ENCODE peak calls at places on chromosomes 13 and 19, in four cellular contexts. One of them, this sample, is unnamed.
A peak's percentile ranks its signal among the peaks of the same experiment; 100 is the strongest.

GRCh38 chr13:40596484-40596883 is 70.0 kb downstream of the FOXO1 start:
- DNase-seq in tibial artery: no peak
- DNase-seq in CD8-positive, alpha-beta T cell: no peak
- DNase-seq in IMR-90: no peak
- DNase-seq in this sample: no peak

GRCh38 chr19:52992109-52993004 is 21.4 kb upstream of the ERVV-1 start:
- DNase-seq in tibial artery: peak; percentile 67
- DNase-seq in CD8-positive, alpha-beta T cell: no peak
- DNase-seq in IMR-90: no peak
- DNase-seq in this sample: no peak

GRCh38 chr19:32649751-32650150 is 25.2 kb downstream of the ANKRD27 start:
- DNase-seq in tibial artery: no peak
- DNase-seq in CD8-positive, alpha-beta T cell: no peak
- DNase-seq in IMR-90: no peak
- DNase-seq in this sample: no peak

GRCh38 chr19:16327501-16327900 is 2.9 kb downstream of the KLF2 start:
- DNase-seq in tibial artery: peak; percentile 85
- DNase-seq in CD8-positive, alpha-beta T cell: peak; percentile 22
- DNase-seq in IMR-90: no peak
- DNase-seq in this sample: no peak

GRCh38 chr13:109873351-109874123 is 87.2 kb upstream of the IRS2 start:
- DNase-seq in tibial artery: no peak
- DNase-seq in CD8-positive, alpha-beta T cell: no peak
- DNase-seq in IMR-90: no peak
- DNase-seq in this sample: no peak

GRCh38 chr13:111502957-111503356 is 182.5 kb downstream of the TEX29 start:
- DNase-seq in tibial artery: no peak
- DNase-seq in CD8-positive, alpha-beta T cell: no peak
- DNase-seq in IMR-90: no peak
- DNase-seq in this sample: no peak

GRCh38 chr19:13718733-13719132 is 45.6 kb upstream of the MRI1 start:
- DNase-seq in tibial artery: no peak
- DNase-seq in CD8-positive, alpha-beta T cell: no peak
- DNase-seq in IMR-90: peak; percentile 66
- DNase-seq in this sample: no peak

GRCh38 chr13:84137292-84137691 is 255.0 kb upstream of the SLITRK1 start:
- DNase-seq in tibial artery: no peak
- DNase-seq in CD8-positive, alpha-beta T cell: peak; percentile 22
- DNase-seq in IMR-90: no peak
- DNase-seq in this sample: no peak

GRCh38 chr19:4639531-4640246 is 373 bp downstream of the TNFAIP8L1 start:
- DNase-seq in tibial artery: no peak
- DNase-seq in CD8-positive, alpha-beta T cell: no peak
- DNase-seq in IMR-90: no peak
- DNase-seq in this sample: no peak

GRCh38 chr13:42498521-42498920 is 75.4 kb upstream of the TNFSF11 start:
- DNase-seq in tibial artery: no peak
- DNase-seq in CD8-positive, alpha-beta T cell: no peak
- DNase-seq in IMR-90: no peak
- DNase-seq in this sample: no peak

GRCh38 chr13:33285420-33286124 is at the start of gene STARD13:
- DNase-seq in tibial artery: peak; percentile 98
- DNase-seq in CD8-positive, alpha-beta T cell: no peak
- DNase-seq in IMR-90: peak; percentile 98
- DNase-seq in this sample: peak; percentile 95

GRCh38 chr13:30708541-30708940 is 26.8 kb upstream of the ALOX5AP start:
- DNase-seq in tibial artery: no peak
- DNase-seq in CD8-positive, alpha-beta T cell: no peak
- DNase-seq in IMR-90: peak; percentile 69
- DNase-seq in this sample: no peak

GRCh38 chr13:20984879-20985278 is 76.5 kb downstream of the LATS2 start:
- DNase-seq in tibial artery: no peak
- DNase-seq in CD8-positive, alpha-beta T cell: no peak
- DNase-seq in IMR-90: peak; percentile 70
- DNase-seq in this sample: no peak

GRCh38 chr19:7928741-7929701 is 3.1 kb upstream of the CTXN1 start:
- DNase-seq in tibial artery: peak; percentile 89
- DNase-seq in CD8-positive, alpha-beta T cell: peak; percentile 60
- DNase-seq in IMR-90: peak; percentile 88
- DNase-seq in this sample: no peak

GRCh38 chr19:50003810-50004419 is 21.3 kb downstream of the VRK3 start:
- DNase-seq in tibial artery: peak; percentile 87
- DNase-seq in CD8-positive, alpha-beta T cell: no peak
- DNase-seq in IMR-90: peak; percentile 97
- DNase-seq in this sample: peak; percentile 42

GRCh38 chr19:45507864-45508680 is 793 bp downstream of the VASP start:
- DNase-seq in tibial artery: peak; percentile 82
- DNase-seq in CD8-positive, alpha-beta T cell: no peak
- DNase-seq in IMR-90: no peak
- DNase-seq in this sample: no peak

GRCh38 chr19:16338470-16339360 is 14.1 kb downstream of the KLF2 start:
- DNase-seq in tibial artery: no peak
- DNase-seq in CD8-positive, alpha-beta T cell: no peak
- DNase-seq in IMR-90: peak; percentile 96
- DNase-seq in this sample: no peak

GRCh38 chr13:94886191-94886590 is 173.8 kb upstream of the SOX21 start:
- DNase-seq in tibial artery: no peak
- DNase-seq in CD8-positive, alpha-beta T cell: no peak
- DNase-seq in IMR-90: no peak
- DNase-seq in this sample: no peak

GRCh38 chr19:45497791-45498190 is 452 bp upstream of the PPM1N start:
- DNase-seq in tibial artery: no peak
- DNase-seq in CD8-positive, alpha-beta T cell: no peak
- DNase-seq in IMR-90: no peak
- DNase-seq in this sample: no peak

GRCh38 chr19:3094638-3095374 is 644 bp downstream of the GNA11 start:
- DNase-seq in tibial artery: no peak
- DNase-seq in CD8-positive, alpha-beta T cell: no peak
- DNase-seq in IMR-90: peak; percentile 17
- DNase-seq in this sample: no peak

GRCh38 chr13:26584713-26585112 is 27.2 kb downstream of the WASF3 start:
- DNase-seq in tibial artery: no peak
- DNase-seq in CD8-positive, alpha-beta T cell: no peak
- DNase-seq in IMR-90: peak; percentile 85
- DNase-seq in this sample: no peak

GRCh38 chr19:2726904-2727639 is 5.9 kb upstream of the DIRAS1 start:
- DNase-seq in tibial artery: no peak
- DNase-seq in CD8-positive, alpha-beta T cell: no peak
- DNase-seq in IMR-90: no peak
- DNase-seq in this sample: no peak

GRCh38 chr19:13794388-13794751 is 873 bp upstream of the ZSWIM4 start:
- DNase-seq in tibial artery: peak; percentile 93
- DNase-seq in CD8-positive, alpha-beta T cell: no peak
- DNase-seq in IMR-90: peak; percentile 96
- DNase-seq in this sample: peak; percentile 61

GRCh38 chr19:44823373-44823698 is 14.4 kb downstream of the BCAM start:
- DNase-seq in tibial artery: no peak
- DNase-seq in CD8-positive, alpha-beta T cell: no peak
- DNase-seq in IMR-90: no peak
- DNase-seq in this sample: no peak

GRCh38 chr13:35855531-35856019 is 275.6 kb downstream of the DCLK1 start:
- DNase-seq in tibial artery: no peak
- DNase-seq in CD8-positive, alpha-beta T cell: no peak
- DNase-seq in IMR-90: no peak
- DNase-seq in this sample: no peak

GRCh38 chr13:47945738-47946137 is 55.3 kb downstream of the SUCLA2 start:
- DNase-seq in tibial artery: no peak
- DNase-seq in CD8-positive, alpha-beta T cell: no peak
- DNase-seq in IMR-90: peak; percentile 76
- DNase-seq in this sample: no peak

GRCh38 chr13:58597552-58597951 is 966.0 kb downstream of the PCDH17 start:
- DNase-seq in tibial artery: no peak
- DNase-seq in CD8-positive, alpha-beta T cell: no peak
- DNase-seq in IMR-90: no peak
- DNase-seq in this sample: no peak

GRCh38 chr13:24087611-24088235 is 72.8 kb upstream of the SPATA13 start:
- DNase-seq in tibial artery: no peak
- DNase-seq in CD8-positive, alpha-beta T cell: no peak
- DNase-seq in IMR-90: no peak
- DNase-seq in this sample: no peak

GRCh38 chr19:44717603-44718002 is 18.7 kb downstream of the CEACAM16 start:
- DNase-seq in tibial artery: no peak
- DNase-seq in CD8-positive, alpha-beta T cell: no peak
- DNase-seq in IMR-90: no peak
- DNase-seq in this sample: no peak

GRCh38 chr19:44627631-44628030 is 14.3 kb downstream of the IGSF23 start:
- DNase-seq in tibial artery: no peak
- DNase-seq in CD8-positive, alpha-beta T cell: no peak
- DNase-seq in IMR-90: no peak
- DNase-seq in this sample: no peak

GRCh38 chr19:32450217-32450616 is 44.6 kb downstream of the DPY19L3 start:
- DNase-seq in tibial artery: no peak
- DNase-seq in CD8-positive, alpha-beta T cell: no peak
- DNase-seq in IMR-90: peak; percentile 84
- DNase-seq in this sample: no peak

GRCh38 chr13:78609464-78610205 is 6.3 kb upstream of the POU4F1 start:
- DNase-seq in tibial artery: no peak
- DNase-seq in CD8-positive, alpha-beta T cell: no peak
- DNase-seq in IMR-90: no peak
- DNase-seq in this sample: no peak

GRCh38 chr13:51785592-51786424 is 18.2 kb downstream of the DHRS12 start:
- DNase-seq in tibial artery: no peak
- DNase-seq in CD8-positive, alpha-beta T cell: no peak
- DNase-seq in IMR-90: peak; percentile 44
- DNase-seq in this sample: no peak

GRCh38 chr19:1360126-1360817 is 23.4 kb upstream of the NDUFS7 start:
- DNase-seq in tibial artery: no peak
- DNase-seq in CD8-positive, alpha-beta T cell: no peak
- DNase-seq in IMR-90: no peak
- DNase-seq in this sample: no peak

GRCh38 chr19:48724796-48725753 is 5.5 kb upstream of the MAMSTR start:
- DNase-seq in tibial artery: no peak
- DNase-seq in CD8-positive, alpha-beta T cell: no peak
- DNase-seq in IMR-90: peak; percentile 93
- DNase-seq in this sample: no peak
- H3K4me3 ChIP-seq in tibial artery: no peak overlapping the region
- H3K4me3 ChIP-seq in CD8-positive, alpha-beta T cell: no peak overlapping the region
- H3K4me3 ChIP-seq in IMR-90: no peak overlapping the region
- H3K4me3 ChIP-seq in this sample: no peak overlapping the region

GRCh38 chr13:99278199-99278598 is 20.0 kb upstream of the GPR18 start:
- DNase-seq in tibial artery: no peak
- DNase-seq in CD8-positive, alpha-beta T cell: no peak
- DNase-seq in IMR-90: no peak
- DNase-seq in this sample: no peak

GRCh38 chr13:99278843-99279242 is 20.7 kb upstream of the GPR18 start:
- DNase-seq in tibial artery: no peak
- DNase-seq in CD8-positive, alpha-beta T cell: no peak
- DNase-seq in IMR-90: no peak
- DNase-seq in this sample: no peak

GRCh38 chr13:99277629-99278028 is 19.4 kb upstream of the GPR18 start:
- DNase-seq in tibial artery: no peak
- DNase-seq in CD8-positive, alpha-beta T cell: no peak
- DNase-seq in IMR-90: no peak
- DNase-seq in this sample: no peak

GRCh38 chr13:99275093-99275469 is 16.9 kb upstream of the GPR18 start:
- DNase-seq in tibial artery: no peak
- DNase-seq in CD8-positive, alpha-beta T cell: no peak
- DNase-seq in IMR-90: peak; percentile 84
- DNase-seq in this sample: no peak

GRCh38 chr13:99276706-99277105 is 18.5 kb upstream of the GPR18 start:
- DNase-seq in tibial artery: no peak
- DNase-seq in CD8-positive, alpha-beta T cell: no peak
- DNase-seq in IMR-90: no peak
- DNase-seq in this sample: no peak
- H3K27me3 ChIP-seq in tibial artery: no peaks in the 10 kb centered on the region
- H3K27me3 ChIP-seq in CD8-positive, alpha-beta T cell: no peaks in the 10 kb centered on the region
- H3K27me3 ChIP-seq in IMR-90: no peaks in the 10 kb centered on the region
- H3K27me3 ChIP-seq in this sample: no peaks in the 10 kb centered on the region

GRCh38 chr19:41868989-41869300 is 8.1 kb upstream of the CD79A start:
- DNase-seq in tibial artery: no peak
- DNase-seq in CD8-positive, alpha-beta T cell: no peak
- DNase-seq in IMR-90: no peak
- DNase-seq in this sample: no peak

GRCh38 chr19:41864374-41864773 is 4.3 kb downstream of the RPS19 start:
- DNase-seq in tibial artery: no peak
- DNase-seq in CD8-positive, alpha-beta T cell: no peak
- DNase-seq in IMR-90: no peak
- DNase-seq in this sample: no peak

GRCh38 chr19:41868120-41868988 is 8.3 kb downstream of the RPS19 start:
- DNase-seq in tibial artery: no peak
- DNase-seq in CD8-positive, alpha-beta T cell: no peak
- DNase-seq in IMR-90: no peak
- DNase-seq in this sample: peak; percentile 71

GRCh38 chr19:41863209-41863931 is 3.3 kb downstream of the RPS19 start:
- DNase-seq in tibial artery: no peak
- DNase-seq in CD8-positive, alpha-beta T cell: no peak
- DNase-seq in IMR-90: no peak
- DNase-seq in this sample: no peak

GRCh38 chr19:41866284-41866683 is 6.2 kb downstream of the RPS19 start:
- DNase-seq in tibial artery: no peak
- DNase-seq in CD8-positive, alpha-beta T cell: no peak
- DNase-seq in IMR-90: no peak
- DNase-seq in this sample: no peak
- H3K4me1 ChIP-seq in tibial artery: peaks cover 30% of the 10 kb centered on the region
- H3K4me1 ChIP-seq in CD8-positive, alpha-beta T cell: peaks cover 88% of the 10 kb centered on the region
- H3K4me1 ChIP-seq in IMR-90: peaks cover 10% of the 10 kb centered on the region
- H3K4me1 ChIP-seq in this sample: peaks cover 15% of the 10 kb centered on the region

GRCh38 chr13:81048026-81048461 is 707.1 kb upstream of the SPRY2 start:
- DNase-seq in tibial artery: no peak
- DNase-seq in CD8-positive, alpha-beta T cell: no peak
- DNase-seq in IMR-90: no peak
- DNase-seq in this sample: no peak
- H3K4me3 ChIP-seq in tibial artery: no peak overlapping the region
- H3K4me3 ChIP-seq in CD8-positive, alpha-beta T cell: no peak overlapping the region
- H3K4me3 ChIP-seq in IMR-90: no peak overlapping the region
- H3K4me3 ChIP-seq in this sample: no peak overlapping the region

GRCh38 chr19:31325342-31325741 is 23.9 kb downstream of the TSHZ3 start:
- DNase-seq in tibial artery: no peak
- DNase-seq in CD8-positive, alpha-beta T cell: no peak
- DNase-seq in IMR-90: no peak
- DNase-seq in this sample: no peak
- H3K27me3 ChIP-seq in tibial artery: no peaks in the 10 kb centered on the region
- H3K27me3 ChIP-seq in CD8-positive, alpha-beta T cell: no peaks in the 10 kb centered on the region
- H3K27me3 ChIP-seq in IMR-90: no peaks in the 10 kb centered on the region
- H3K27me3 ChIP-seq in this sample: no peaks in the 10 kb centered on the region

This sample was measured in lung.